ENCODE peak calls at places on chromosomes 4 and X, in five cellular contexts. J, Q, F, I and Y are unnamed samples.

GRCh38 chrX:14476169-14476568 is 53.2 kb upstream of the GLRA2 start:
- DNase-seq in J (no peak), Q (peak), F (no peak), I (no peak), Y (no peak)

GRCh38 chr4:117700111-117700892 is 334.0 kb upstream of the NDST3 start:
- DNase-seq in J (no peak), Q (peak), F (no peak), I (no peak), Y (peak)

GRCh38 chr4:67624939-67625338 is 66.4 kb downstream of the STAP1 start:
- DNase-seq in J (no peak), Q (no peak), F (peak), I (no peak), Y (no peak)

GRCh38 chr4:40202474-40202873 is 5.6 kb downstream of the RHOH start:
- DNase-seq in J (no peak), Q (no peak), F (no peak), I (no peak), Y (no peak)

GRCh38 chr4:26288308-26288982 is 32.4 kb upstream of the RBPJ start:
- DNase-seq in J (no peak), Q (no peak), F (peak), I (no peak), Y (peak)

GRCh38 chrX:107485019-107485418 is 35.6 kb downstream of the FRMPD3 start:
- DNase-seq in J (no peak), Q (no peak), F (no peak), I (no peak), Y (peak)

GRCh38 chr4:154018659-154019058 is 229.8 kb upstream of the SFRP2 start:
- DNase-seq in J (no peak), Q (no peak), F (peak), I (peak), Y (no peak)

GRCh38 chrX:109635151-109635550 is 10.2 kb upstream of the KCNE5 start:
- DNase-seq in J (no peak), Q (peak), F (peak), I (peak), Y (peak)

GRCh38 chr4:51894246-51894645 is 51.3 kb downstream of the DCUN1D4 start:
- DNase-seq in J (no peak), Q (peak), F (no peak), I (no peak), Y (peak)

GRCh38 chr4:172390341-172390740 is 577.1 kb downstream of the GALNTL6 start:
- DNase-seq in J (no peak), Q (peak), F (peak), I (no peak), Y (peak)

GRCh38 chr4:172830295-172830764 is 338.3 kb upstream of the GALNT7 start:
- DNase-seq in J (no peak), Q (no peak), F (peak), I (peak), Y (peak)

GRCh38 chr4:10102193-10102980 is 14.2 kb downstream of the WDR1 start:
- DNase-seq in J (no peak), Q (no peak), F (peak), I (peak), Y (no peak)

GRCh38 chr4:10099521-10100325 is 16.9 kb downstream of the WDR1 start:
- DNase-seq in J (no peak), Q (no peak), F (no peak), I (peak), Y (no peak)

GRCh38 chr4:10102981-10103330 is 13.6 kb downstream of the WDR1 start:
- DNase-seq in J (no peak), Q (no peak), F (no peak), I (peak), Y (no peak)

GRCh38 chr4:10100734-10101216 is 15.8 kb downstream of the WDR1 start:
- DNase-seq in J (no peak), Q (no peak), F (no peak), I (no peak), Y (peak)

DNA sequence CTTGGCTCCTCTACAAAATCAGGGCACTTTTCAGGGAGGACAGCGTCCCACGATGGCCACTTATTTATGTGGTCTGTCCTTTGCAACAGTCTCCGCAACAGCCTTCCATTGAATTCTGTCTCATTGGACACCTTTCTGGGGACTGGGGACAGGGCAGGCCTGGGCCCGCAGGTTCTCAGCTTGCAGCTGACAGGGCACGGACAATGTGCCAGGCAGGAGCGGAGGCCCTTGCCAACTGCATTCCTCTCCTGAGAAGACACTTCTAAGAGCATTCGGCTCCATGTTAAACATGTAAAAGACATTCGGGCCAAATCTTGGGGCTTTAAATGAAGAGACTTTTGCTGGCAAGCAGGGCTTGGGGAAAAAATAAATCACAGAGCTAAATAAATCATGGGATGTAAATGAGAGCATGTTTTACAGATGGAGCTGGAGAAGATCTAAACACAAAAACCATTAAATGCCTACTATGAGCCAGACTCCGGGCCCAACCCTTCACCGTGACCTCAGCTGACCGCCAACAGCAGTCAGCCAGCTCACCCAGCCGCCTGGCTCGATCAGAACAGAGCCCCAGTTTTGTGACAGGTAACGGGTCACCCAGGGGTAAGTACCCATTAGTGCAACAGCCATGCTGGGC is 14.9 kb downstream of the WDR1 start:
- DNase-seq in J (no peak), Q (no peak), F (no peak), I (no peak), Y (no peak)
- TF ChIP-seq CTCF in J (no peak), Q (no peak), F (no peak), I (no peak), Y (no peak)

GRCh38 chr4:182142146-182143085 is 100.8 kb upstream of the TENM3 start:
- DNase-seq in J (no peak), Q (peak), F (peak), I (peak), Y (no peak)
- H3K4me3 ChIP-seq in J (peak), Q (peak), F (peak), I (peak), Y (no peak)

GRCh38 chr4:123561525-123561924 is 164.9 kb downstream of the SPRY1 start:
- DNase-seq in J (no peak), Q (no peak), F (no peak), I (no peak), Y (no peak)
- TF ChIP-seq CTCF in J (no peak), Q (no peak), F (no peak), I (no peak), Y (no peak)

GRCh38 chr4:162164881-162165528 is 1.2 kb upstream of the FSTL5 start:
- DNase-seq in J (no peak), Q (peak), F (no peak), I (peak), Y (peak)

GRCh38 chr4:162162672-162163071 is 1.1 kb downstream of the FSTL5 start:
- DNase-seq in J (no peak), Q (no peak), F (no peak), I (no peak), Y (no peak)

DNA sequence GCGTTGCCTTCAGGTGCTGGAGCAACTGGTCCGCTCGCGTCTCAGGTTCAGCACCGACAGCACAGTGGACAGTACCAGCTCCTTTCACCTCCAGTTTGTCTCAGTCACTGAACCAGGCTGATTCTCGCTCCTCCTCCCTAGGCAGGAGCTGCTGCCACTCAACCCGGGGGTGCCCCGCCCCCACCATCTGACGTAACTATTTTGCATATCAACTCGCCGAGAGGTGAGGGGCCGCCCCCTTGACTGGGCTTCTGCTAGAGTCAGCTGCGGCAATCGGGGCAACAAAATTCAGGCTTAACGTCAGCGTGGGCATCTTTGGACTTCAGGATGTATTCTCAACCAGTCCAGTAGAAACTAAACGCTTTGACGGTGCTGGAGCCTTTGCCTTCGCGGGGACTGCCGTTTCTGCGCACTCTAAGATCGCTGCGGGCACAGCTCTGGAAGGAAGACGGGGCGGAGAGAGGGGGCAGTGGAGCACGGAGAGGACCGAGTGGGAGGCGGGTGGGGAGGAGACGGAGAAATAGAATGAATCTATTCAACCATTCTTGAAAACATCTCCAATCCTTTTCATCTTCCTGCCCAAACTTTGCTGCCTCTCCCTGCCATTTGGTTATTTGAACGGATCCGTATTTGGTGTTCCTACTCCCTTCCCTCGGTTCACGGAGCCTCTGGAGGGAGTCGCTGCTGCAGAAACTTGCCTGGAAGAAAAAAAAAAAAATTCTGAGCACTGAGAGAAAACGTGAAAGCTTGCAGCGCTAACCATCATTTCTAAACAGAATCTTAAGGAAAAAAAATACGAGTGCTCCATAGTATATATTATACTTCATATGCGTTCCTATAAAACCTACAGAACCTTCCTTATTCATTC is at the start of gene FSTL5:
- DNase-seq in J (peak), Q (peak), F (peak), I (peak), Y (peak)
- H3K4me3 ChIP-seq in J (no peak), Q (peak), F (peak), I (peak), Y (peak)

GRCh38 chrX:95762716-95763115 is 921.9 kb upstream of the DIAPH2 start:
- DNase-seq in J (no peak), Q (no peak), F (no peak), I (peak), Y (no peak)
- TF ChIP-seq CTCF in J (no peak), Q (no peak), F (peak), I (peak), Y (peak)

DNA sequence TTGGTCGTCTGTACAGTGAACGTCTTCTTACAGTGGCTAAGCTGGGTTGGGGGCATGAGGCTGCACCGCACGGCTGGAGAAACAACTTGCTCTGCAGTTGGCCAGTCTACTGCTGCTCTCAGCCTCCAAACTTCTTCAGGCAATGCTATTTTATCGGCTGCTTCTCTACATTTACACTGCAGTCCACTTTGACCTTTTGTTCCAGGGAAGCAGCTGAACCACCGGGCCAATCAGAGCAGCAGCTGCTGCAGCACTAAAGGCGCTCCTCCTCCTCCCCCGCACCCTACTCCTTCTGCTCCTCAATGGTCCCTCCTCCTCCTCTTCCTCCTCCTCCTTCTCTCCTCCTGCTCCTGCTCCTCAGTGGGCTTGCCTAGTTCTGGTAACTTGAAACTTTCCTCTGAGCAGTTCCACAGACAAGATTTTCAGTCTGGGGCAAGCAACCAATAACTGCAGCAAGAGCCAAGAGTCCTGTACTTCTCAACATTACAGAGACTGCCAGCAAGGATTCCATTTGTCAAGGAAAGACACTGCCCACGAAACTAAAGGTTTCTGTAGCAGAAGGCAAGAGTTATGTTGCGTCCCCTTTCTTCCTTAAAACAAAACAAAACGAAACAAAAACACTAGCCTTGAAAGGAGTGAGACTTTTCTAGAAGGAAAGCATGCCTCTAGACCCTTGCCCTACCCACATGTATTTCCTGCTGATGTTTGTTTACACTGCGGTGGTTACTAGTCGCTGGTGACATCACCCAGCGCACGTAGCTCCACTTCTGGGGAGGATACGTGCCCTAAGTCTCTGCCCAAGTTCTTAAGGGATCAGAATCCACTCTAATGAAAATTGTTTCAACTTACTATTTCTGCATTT is 125.7 kb upstream of the NAP1L5 start:
- DNase-seq in J (peak), Q (peak), F (peak), I (peak), Y (peak)
- H3K4me3 ChIP-seq in J (peak), Q (peak), F (peak), I (peak), Y (peak)

DNA sequence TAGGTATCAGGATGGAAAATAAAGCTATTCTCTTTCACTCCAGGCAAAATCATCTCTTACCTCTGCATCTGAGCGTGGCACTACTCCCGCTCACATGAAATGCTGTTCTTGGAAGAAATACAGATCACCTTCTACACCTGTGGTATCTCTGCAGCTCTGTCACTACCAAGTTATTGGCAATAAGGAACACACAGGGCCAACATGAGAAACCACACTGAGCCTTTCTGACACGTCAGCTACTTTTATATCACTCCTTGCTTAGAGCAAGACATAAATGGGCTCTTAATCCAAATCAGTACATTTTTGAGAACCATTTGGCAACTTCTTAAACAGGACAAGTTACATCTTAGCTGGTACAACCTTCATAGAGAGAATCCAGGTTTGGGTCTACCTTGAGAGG is 101.8 kb upstream of the GUCY1A1 start:
- DNase-seq in J (no peak), Q (no peak), F (no peak), I (no peak), Y (no peak)
- TF ChIP-seq CTCF in J (no peak), Q (no peak), F (no peak), I (no peak), Y (no peak)

DNA sequence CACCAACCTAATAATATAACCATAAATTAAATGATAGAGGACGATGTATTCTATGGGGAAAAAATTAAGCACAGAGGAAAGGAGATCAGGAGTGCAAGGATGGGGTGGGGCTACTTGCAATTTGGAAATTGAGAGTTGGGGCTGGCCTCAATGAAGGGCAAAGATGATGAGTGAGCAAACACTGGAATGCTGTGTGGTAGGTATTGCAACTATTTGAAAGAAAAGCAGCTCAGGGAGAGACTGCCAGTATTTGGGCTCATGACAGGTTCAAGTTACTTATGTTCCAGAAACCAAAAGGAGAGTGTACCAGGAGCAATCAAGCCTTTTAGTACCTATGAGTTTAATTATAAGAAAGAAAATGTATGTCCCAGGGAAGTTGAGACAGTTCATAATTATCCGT is 47.4 kb downstream of the ASIC5 start:
- DNase-seq in J (no peak), Q (no peak), F (peak), I (no peak), Y (peak)
- H3K4me3 ChIP-seq in J (no peak), Q (no peak), F (no peak), I (no peak), Y (no peak)

GRCh38 chr4:181582595-181582994 is 660.6 kb upstream of the TENM3 start:
- DNase-seq in J (no peak), Q (no peak), F (no peak), I (no peak), Y (no peak)
- TF ChIP-seq CTCF in J (no peak), Q (no peak), F (peak), I (peak), Y (no peak)

GRCh38 chr4:140049924-140050681 is 103.9 kb downstream of the MAML3 start:
- DNase-seq in J (no peak), Q (no peak), F (peak), I (peak), Y (no peak)

GRCh38 chr4:140047781-140048180 is 106.2 kb downstream of the MAML3 start:
- DNase-seq in J (no peak), Q (no peak), F (no peak), I (peak), Y (no peak)

GRCh38 chr4:140049024-140049923 is 104.7 kb downstream of the MAML3 start:
- DNase-seq in J (peak), Q (peak), F (peak), I (peak), Y (peak)

GRCh38 chr4:140047017-140047640 is 106.9 kb downstream of the MAML3 start:
- DNase-seq in J (no peak), Q (no peak), F (no peak), I (peak), Y (peak)

DNA sequence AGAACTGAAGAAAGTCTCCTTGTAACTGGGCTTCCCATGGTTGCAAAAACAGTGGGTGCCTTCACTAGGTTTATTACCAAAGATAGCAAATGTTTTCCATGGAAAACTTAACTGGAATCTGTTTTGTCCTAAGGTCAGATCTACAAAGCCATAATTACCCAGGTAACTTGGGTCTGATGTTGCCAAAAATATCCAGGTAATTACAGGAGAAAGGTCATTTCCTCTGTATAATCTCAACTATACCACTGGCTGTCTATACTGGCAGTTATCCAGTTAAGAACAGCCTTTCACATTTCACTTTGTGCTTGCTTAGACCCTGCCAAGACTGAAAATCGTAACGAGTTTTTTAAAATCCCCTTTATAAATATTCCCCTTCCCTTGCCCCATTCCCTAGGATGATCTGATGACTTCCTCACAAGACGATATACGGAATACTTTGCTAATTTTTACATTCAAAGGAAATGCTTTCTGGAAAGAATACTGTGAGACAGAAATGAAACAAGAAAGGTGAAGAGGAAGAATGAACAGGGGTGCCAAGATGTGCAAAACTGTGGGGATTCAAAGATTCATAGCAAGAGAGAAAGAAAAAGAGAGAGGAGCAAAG is 105.5 kb downstream of the MAML3 start:
- DNase-seq in J (no peak), Q (no peak), F (no peak), I (no peak), Y (no peak)
- H3K4me3 ChIP-seq in J (no peak), Q (peak), F (peak), I (peak), Y (no peak)